ENCODE peak calls at places on chromosomes 7 and 10, in ten cellular contexts. One of them, this sample, is unnamed.

GRCh38 chr7:4962872-4963775 is 4.1 kb upstream of the MMD2 start:
- DNase-seq in central memory CD4-positive, alpha-beta T cell: no peak
- DNase-seq in right lobe of liver: no peak
- DNase-seq in CD8-positive, alpha-beta memory T cell: no peak
- DNase-seq in stimulated activated CD8-positive, alpha-beta memory T cell treated with anti-CD3 and anti-CD28 coated beads, Interleukin-15, amount 100 ng/mL, for 24 hours: no peak
- DNase-seq in EH: no peak
- DNase-seq in stimulated activated naive CD8-positive, alpha-beta T cell treated with anti-CD3 and anti-CD28 coated beads, Interleukin-15, Interleukin-2, amounts not matched to agents 100 U/mL and 50 U/mL, for 24 hours: no peak
- DNase-seq in naive B cell: no peak
- DNase-seq in GM13976: no peak
- DNase-seq in bronchial epithelial cell: no peak
- DNase-seq in this sample: no peak

GRCh38 chr10:80158598-80159127 is 26.1 kb downstream of the PLAC9 start:
- DNase-seq in central memory CD4-positive, alpha-beta T cell: no peak
- DNase-seq in right lobe of liver: peak
- DNase-seq in CD8-positive, alpha-beta memory T cell: no peak
- DNase-seq in stimulated activated CD8-positive, alpha-beta memory T cell treated with anti-CD3 and anti-CD28 coated beads, Interleukin-15, amount 100 ng/mL, for 24 hours: no peak
- DNase-seq in EH: peak
- DNase-seq in stimulated activated naive CD8-positive, alpha-beta T cell treated with anti-CD3 and anti-CD28 coated beads, Interleukin-15, Interleukin-2, amounts not matched to agents 100 U/mL and 50 U/mL, for 24 hours: no peak
- DNase-seq in naive B cell: no peak
- DNase-seq in GM13976: no peak
- DNase-seq in bronchial epithelial cell: peak
- DNase-seq in this sample: peak

GRCh38 chr10:35555962-35556930 is 48.9 kb upstream of the GJD4 start:
- DNase-seq in central memory CD4-positive, alpha-beta T cell: no peak
- DNase-seq in right lobe of liver: no peak
- DNase-seq in CD8-positive, alpha-beta memory T cell: no peak
- DNase-seq in stimulated activated CD8-positive, alpha-beta memory T cell treated with anti-CD3 and anti-CD28 coated beads, Interleukin-15, amount 100 ng/mL, for 24 hours: no peak
- DNase-seq in EH: no peak
- DNase-seq in stimulated activated naive CD8-positive, alpha-beta T cell treated with anti-CD3 and anti-CD28 coated beads, Interleukin-15, Interleukin-2, amounts not matched to agents 100 U/mL and 50 U/mL, for 24 hours: no peak
- DNase-seq in naive B cell: no peak
- DNase-seq in GM13976: no peak
- DNase-seq in bronchial epithelial cell: peak
- DNase-seq in this sample: peak

GRCh38 chr10:42984761-42985325 is 92.0 kb upstream of the RET start:
- DNase-seq in central memory CD4-positive, alpha-beta T cell: no peak
- DNase-seq in right lobe of liver: no peak
- DNase-seq in CD8-positive, alpha-beta memory T cell: no peak
- DNase-seq in stimulated activated CD8-positive, alpha-beta memory T cell treated with anti-CD3 and anti-CD28 coated beads, Interleukin-15, amount 100 ng/mL, for 24 hours: no peak
- DNase-seq in EH: no peak
- DNase-seq in stimulated activated naive CD8-positive, alpha-beta T cell treated with anti-CD3 and anti-CD28 coated beads, Interleukin-15, Interleukin-2, amounts not matched to agents 100 U/mL and 50 U/mL, for 24 hours: no peak
- DNase-seq in naive B cell: no peak
- DNase-seq in GM13976: no peak
- DNase-seq in bronchial epithelial cell: no peak
- DNase-seq in this sample: no peak

GRCh38 chr7:91668217-91668616 is 212.3 kb downstream of the MTERF1 start:
- DNase-seq in central memory CD4-positive, alpha-beta T cell: no peak
- DNase-seq in right lobe of liver: no peak
- DNase-seq in CD8-positive, alpha-beta memory T cell: no peak
- DNase-seq in stimulated activated CD8-positive, alpha-beta memory T cell treated with anti-CD3 and anti-CD28 coated beads, Interleukin-15, amount 100 ng/mL, for 24 hours: no peak
- DNase-seq in EH: no peak
- DNase-seq in stimulated activated naive CD8-positive, alpha-beta T cell treated with anti-CD3 and anti-CD28 coated beads, Interleukin-15, Interleukin-2, amounts not matched to agents 100 U/mL and 50 U/mL, for 24 hours: no peak
- DNase-seq in naive B cell: no peak
- DNase-seq in GM13976: no peak
- DNase-seq in bronchial epithelial cell: no peak
- DNase-seq in this sample: no peak

GRCh38 chr10:8149991-8150390 is 95.5 kb downstream of the GATA3 start:
- DNase-seq in central memory CD4-positive, alpha-beta T cell: no peak
- DNase-seq in right lobe of liver: no peak
- DNase-seq in CD8-positive, alpha-beta memory T cell: no peak
- DNase-seq in stimulated activated CD8-positive, alpha-beta memory T cell treated with anti-CD3 and anti-CD28 coated beads, Interleukin-15, amount 100 ng/mL, for 24 hours: no peak
- DNase-seq in EH: no peak
- DNase-seq in stimulated activated naive CD8-positive, alpha-beta T cell treated with anti-CD3 and anti-CD28 coated beads, Interleukin-15, Interleukin-2, amounts not matched to agents 100 U/mL and 50 U/mL, for 24 hours: no peak
- DNase-seq in naive B cell: no peak
- DNase-seq in GM13976: no peak
- DNase-seq in bronchial epithelial cell: no peak
- DNase-seq in this sample: no peak

GRCh38 chr7:69961396-69961795 is 363.1 kb downstream of the AUTS2 start:
- DNase-seq in central memory CD4-positive, alpha-beta T cell: no peak
- DNase-seq in right lobe of liver: no peak
- DNase-seq in CD8-positive, alpha-beta memory T cell: no peak
- DNase-seq in stimulated activated CD8-positive, alpha-beta memory T cell treated with anti-CD3 and anti-CD28 coated beads, Interleukin-15, amount 100 ng/mL, for 24 hours: no peak
- DNase-seq in EH: no peak
- DNase-seq in stimulated activated naive CD8-positive, alpha-beta T cell treated with anti-CD3 and anti-CD28 coated beads, Interleukin-15, Interleukin-2, amounts not matched to agents 100 U/mL and 50 U/mL, for 24 hours: no peak
- DNase-seq in naive B cell: no peak
- DNase-seq in GM13976: no peak
- DNase-seq in bronchial epithelial cell: no peak
- DNase-seq in this sample: no peak

GRCh38 chr7:123415625-123416024 is 118.8 kb downstream of the IQUB start:
- DNase-seq in central memory CD4-positive, alpha-beta T cell: no peak
- DNase-seq in right lobe of liver: no peak
- DNase-seq in CD8-positive, alpha-beta memory T cell: no peak
- DNase-seq in stimulated activated CD8-positive, alpha-beta memory T cell treated with anti-CD3 and anti-CD28 coated beads, Interleukin-15, amount 100 ng/mL, for 24 hours: no peak
- DNase-seq in EH: no peak
- DNase-seq in stimulated activated naive CD8-positive, alpha-beta T cell treated with anti-CD3 and anti-CD28 coated beads, Interleukin-15, Interleukin-2, amounts not matched to agents 100 U/mL and 50 U/mL, for 24 hours: no peak
- DNase-seq in naive B cell: no peak
- DNase-seq in GM13976: no peak
- DNase-seq in bronchial epithelial cell: no peak
- DNase-seq in this sample: no peak

GRCh38 chr7:4634166-4634565 is 47.9 kb upstream of the FOXK1 start:
- DNase-seq in central memory CD4-positive, alpha-beta T cell: no peak
- DNase-seq in right lobe of liver: no peak
- DNase-seq in CD8-positive, alpha-beta memory T cell: no peak
- DNase-seq in stimulated activated CD8-positive, alpha-beta memory T cell treated with anti-CD3 and anti-CD28 coated beads, Interleukin-15, amount 100 ng/mL, for 24 hours: no peak
- DNase-seq in EH: no peak
- DNase-seq in stimulated activated naive CD8-positive, alpha-beta T cell treated with anti-CD3 and anti-CD28 coated beads, Interleukin-15, Interleukin-2, amounts not matched to agents 100 U/mL and 50 U/mL, for 24 hours: no peak
- DNase-seq in naive B cell: no peak
- DNase-seq in GM13976: no peak
- DNase-seq in bronchial epithelial cell: peak
- DNase-seq in this sample: peak

GRCh38 chr7:82194011-82194410 is 249.6 kb downstream of the CACNA2D1 start:
- DNase-seq in central memory CD4-positive, alpha-beta T cell: no peak
- DNase-seq in right lobe of liver: no peak
- DNase-seq in CD8-positive, alpha-beta memory T cell: no peak
- DNase-seq in stimulated activated CD8-positive, alpha-beta memory T cell treated with anti-CD3 and anti-CD28 coated beads, Interleukin-15, amount 100 ng/mL, for 24 hours: no peak
- DNase-seq in EH: peak
- DNase-seq in stimulated activated naive CD8-positive, alpha-beta T cell treated with anti-CD3 and anti-CD28 coated beads, Interleukin-15, Interleukin-2, amounts not matched to agents 100 U/mL and 50 U/mL, for 24 hours: no peak
- DNase-seq in naive B cell: no peak
- DNase-seq in GM13976: no peak
- DNase-seq in bronchial epithelial cell: peak
- DNase-seq in this sample: peak

GRCh38 chr10:36380538-36380937 is 738.4 kb upstream of the FZD8 start:
- DNase-seq in central memory CD4-positive, alpha-beta T cell: no peak
- DNase-seq in right lobe of liver: no peak
- DNase-seq in CD8-positive, alpha-beta memory T cell: no peak
- DNase-seq in stimulated activated CD8-positive, alpha-beta memory T cell treated with anti-CD3 and anti-CD28 coated beads, Interleukin-15, amount 100 ng/mL, for 24 hours: no peak
- DNase-seq in EH: no peak
- DNase-seq in stimulated activated naive CD8-positive, alpha-beta T cell treated with anti-CD3 and anti-CD28 coated beads, Interleukin-15, Interleukin-2, amounts not matched to agents 100 U/mL and 50 U/mL, for 24 hours: no peak
- DNase-seq in naive B cell: no peak
- DNase-seq in GM13976: no peak
- DNase-seq in bronchial epithelial cell: no peak
- DNase-seq in this sample: no peak

GRCh38 chr10:93039721-93040120 is 20.9 kb upstream of the CYP26C1 start:
- DNase-seq in central memory CD4-positive, alpha-beta T cell: no peak
- DNase-seq in right lobe of liver: no peak
- DNase-seq in CD8-positive, alpha-beta memory T cell: no peak
- DNase-seq in stimulated activated CD8-positive, alpha-beta memory T cell treated with anti-CD3 and anti-CD28 coated beads, Interleukin-15, amount 100 ng/mL, for 24 hours: no peak
- DNase-seq in EH: peak
- DNase-seq in stimulated activated naive CD8-positive, alpha-beta T cell treated with anti-CD3 and anti-CD28 coated beads, Interleukin-15, Interleukin-2, amounts not matched to agents 100 U/mL and 50 U/mL, for 24 hours: no peak
- DNase-seq in naive B cell: peak
- DNase-seq in GM13976: peak
- DNase-seq in bronchial epithelial cell: peak
- DNase-seq in this sample: peak

GRCh38 chr10:78305311-78305710 is 271.6 kb downstream of the RPS24 start:
- DNase-seq in central memory CD4-positive, alpha-beta T cell: no peak
- DNase-seq in right lobe of liver: no peak
- DNase-seq in CD8-positive, alpha-beta memory T cell: no peak
- DNase-seq in stimulated activated CD8-positive, alpha-beta memory T cell treated with anti-CD3 and anti-CD28 coated beads, Interleukin-15, amount 100 ng/mL, for 24 hours: no peak
- DNase-seq in EH: no peak
- DNase-seq in stimulated activated naive CD8-positive, alpha-beta T cell treated with anti-CD3 and anti-CD28 coated beads, Interleukin-15, Interleukin-2, amounts not matched to agents 100 U/mL and 50 U/mL, for 24 hours: no peak
- DNase-seq in naive B cell: no peak
- DNase-seq in GM13976: no peak
- DNase-seq in bronchial epithelial cell: no peak
- DNase-seq in this sample: no peak

GRCh38 chr10:91891285-91892001 is 17.8 kb downstream of the FGFBP3 start:
- DNase-seq in central memory CD4-positive, alpha-beta T cell: no peak
- DNase-seq in right lobe of liver: no peak
- DNase-seq in CD8-positive, alpha-beta memory T cell: no peak
- DNase-seq in stimulated activated CD8-positive, alpha-beta memory T cell treated with anti-CD3 and anti-CD28 coated beads, Interleukin-15, amount 100 ng/mL, for 24 hours: no peak
- DNase-seq in EH: peak
- DNase-seq in stimulated activated naive CD8-positive, alpha-beta T cell treated with anti-CD3 and anti-CD28 coated beads, Interleukin-15, Interleukin-2, amounts not matched to agents 100 U/mL and 50 U/mL, for 24 hours: no peak
- DNase-seq in naive B cell: no peak
- DNase-seq in GM13976: no peak
- DNase-seq in bronchial epithelial cell: peak
- DNase-seq in this sample: peak

GRCh38 chr10:12542271-12542670 is 192.9 kb downstream of the CAMK1D start:
- DNase-seq in central memory CD4-positive, alpha-beta T cell: no peak
- DNase-seq in right lobe of liver: no peak
- DNase-seq in CD8-positive, alpha-beta memory T cell: no peak
- DNase-seq in stimulated activated CD8-positive, alpha-beta memory T cell treated with anti-CD3 and anti-CD28 coated beads, Interleukin-15, amount 100 ng/mL, for 24 hours: no peak
- DNase-seq in EH: no peak
- DNase-seq in stimulated activated naive CD8-positive, alpha-beta T cell treated with anti-CD3 and anti-CD28 coated beads, Interleukin-15, Interleukin-2, amounts not matched to agents 100 U/mL and 50 U/mL, for 24 hours: no peak
- DNase-seq in naive B cell: no peak
- DNase-seq in GM13976: no peak
- DNase-seq in bronchial epithelial cell: no peak
- DNase-seq in this sample: no peak

GRCh38 chr10:3793553-3793952 is 8.5 kb upstream of the KLF6 start:
- DNase-seq in central memory CD4-positive, alpha-beta T cell: no peak
- DNase-seq in right lobe of liver: no peak
- DNase-seq in CD8-positive, alpha-beta memory T cell: no peak
- DNase-seq in stimulated activated CD8-positive, alpha-beta memory T cell treated with anti-CD3 and anti-CD28 coated beads, Interleukin-15, amount 100 ng/mL, for 24 hours: no peak
- DNase-seq in EH: no peak
- DNase-seq in stimulated activated naive CD8-positive, alpha-beta T cell treated with anti-CD3 and anti-CD28 coated beads, Interleukin-15, Interleukin-2, amounts not matched to agents 100 U/mL and 50 U/mL, for 24 hours: no peak
- DNase-seq in naive B cell: no peak
- DNase-seq in GM13976: no peak
- DNase-seq in bronchial epithelial cell: no peak
- DNase-seq in this sample: no peak

GRCh38 chr7:33062023-33062781 is at the start of gene NT5C3A:
- DNase-seq in central memory CD4-positive, alpha-beta T cell: peak
- DNase-seq in right lobe of liver: peak
- DNase-seq in CD8-positive, alpha-beta memory T cell: peak
- DNase-seq in stimulated activated CD8-positive, alpha-beta memory T cell treated with anti-CD3 and anti-CD28 coated beads, Interleukin-15, amount 100 ng/mL, for 24 hours: peak
- DNase-seq in EH: peak
- DNase-seq in stimulated activated naive CD8-positive, alpha-beta T cell treated with anti-CD3 and anti-CD28 coated beads, Interleukin-15, Interleukin-2, amounts not matched to agents 100 U/mL and 50 U/mL, for 24 hours: peak
- DNase-seq in naive B cell: no peak
- DNase-seq in GM13976: peak
- DNase-seq in bronchial epithelial cell: no peak
- DNase-seq in this sample: no peak

GRCh38 chr10:21953585-21954057 is 49.9 kb downstream of the DNAJC1 start:
- DNase-seq in central memory CD4-positive, alpha-beta T cell: peak
- DNase-seq in right lobe of liver: no peak
- DNase-seq in CD8-positive, alpha-beta memory T cell: peak
- DNase-seq in stimulated activated CD8-positive, alpha-beta memory T cell treated with anti-CD3 and anti-CD28 coated beads, Interleukin-15, amount 100 ng/mL, for 24 hours: no peak
- DNase-seq in EH: peak
- DNase-seq in stimulated activated naive CD8-positive, alpha-beta T cell treated with anti-CD3 and anti-CD28 coated beads, Interleukin-15, Interleukin-2, amounts not matched to agents 100 U/mL and 50 U/mL, for 24 hours: no peak
- DNase-seq in naive B cell: no peak
- DNase-seq in GM13976: peak
- DNase-seq in bronchial epithelial cell: peak
- DNase-seq in this sample: peak

GRCh38 chr10:132776186-132776585 is 9.8 kb downstream of the NKX6-2 start:
- DNase-seq in central memory CD4-positive, alpha-beta T cell: no peak
- DNase-seq in right lobe of liver: no peak
- DNase-seq in CD8-positive, alpha-beta memory T cell: no peak
- DNase-seq in stimulated activated CD8-positive, alpha-beta memory T cell treated with anti-CD3 and anti-CD28 coated beads, Interleukin-15, amount 100 ng/mL, for 24 hours: no peak
- DNase-seq in EH: no peak
- DNase-seq in stimulated activated naive CD8-positive, alpha-beta T cell treated with anti-CD3 and anti-CD28 coated beads, Interleukin-15, Interleukin-2, amounts not matched to agents 100 U/mL and 50 U/mL, for 24 hours: no peak
- DNase-seq in naive B cell: no peak
- DNase-seq in GM13976: no peak
- DNase-seq in bronchial epithelial cell: no peak
- DNase-seq in this sample: no peak

GRCh38 chr7:144513332-144513731 is 109.8 kb upstream of the NOBOX start:
- DNase-seq in central memory CD4-positive, alpha-beta T cell: no peak
- DNase-seq in right lobe of liver: no peak
- DNase-seq in CD8-positive, alpha-beta memory T cell: no peak
- DNase-seq in stimulated activated CD8-positive, alpha-beta memory T cell treated with anti-CD3 and anti-CD28 coated beads, Interleukin-15, amount 100 ng/mL, for 24 hours: no peak
- DNase-seq in EH: no peak
- DNase-seq in stimulated activated naive CD8-positive, alpha-beta T cell treated with anti-CD3 and anti-CD28 coated beads, Interleukin-15, Interleukin-2, amounts not matched to agents 100 U/mL and 50 U/mL, for 24 hours: no peak
- DNase-seq in naive B cell: no peak
- DNase-seq in GM13976: no peak
- DNase-seq in bronchial epithelial cell: peak
- DNase-seq in this sample: no peak

GRCh38 chr10:9254353-9254752 is 1199.9 kb downstream of the GATA3 start:
- DNase-seq in central memory CD4-positive, alpha-beta T cell: no peak
- DNase-seq in right lobe of liver: no peak
- DNase-seq in CD8-positive, alpha-beta memory T cell: no peak
- DNase-seq in stimulated activated CD8-positive, alpha-beta memory T cell treated with anti-CD3 and anti-CD28 coated beads, Interleukin-15, amount 100 ng/mL, for 24 hours: no peak
- DNase-seq in EH: peak
- DNase-seq in stimulated activated naive CD8-positive, alpha-beta T cell treated with anti-CD3 and anti-CD28 coated beads, Interleukin-15, Interleukin-2, amounts not matched to agents 100 U/mL and 50 U/mL, for 24 hours: no peak
- DNase-seq in naive B cell: no peak
- DNase-seq in GM13976: no peak
- DNase-seq in bronchial epithelial cell: peak
- DNase-seq in this sample: peak

GRCh38 chr7:139479620-139480019 is 3.9 kb downstream of the KLRG2 start:
- DNase-seq in central memory CD4-positive, alpha-beta T cell: no peak
- DNase-seq in right lobe of liver: no peak
- DNase-seq in CD8-positive, alpha-beta memory T cell: no peak
- DNase-seq in stimulated activated CD8-positive, alpha-beta memory T cell treated with anti-CD3 and anti-CD28 coated beads, Interleukin-15, amount 100 ng/mL, for 24 hours: no peak
- DNase-seq in EH: no peak
- DNase-seq in stimulated activated naive CD8-positive, alpha-beta T cell treated with anti-CD3 and anti-CD28 coated beads, Interleukin-15, Interleukin-2, amounts not matched to agents 100 U/mL and 50 U/mL, for 24 hours: no peak
- DNase-seq in naive B cell: no peak
- DNase-seq in GM13976: no peak
- DNase-seq in bronchial epithelial cell: no peak
- DNase-seq in this sample: no peak

GRCh38 chr7:133670250-133670649 is 417.4 kb downstream of the EXOC4 start:
- DNase-seq in central memory CD4-positive, alpha-beta T cell: no peak
- DNase-seq in right lobe of liver: no peak
- DNase-seq in CD8-positive, alpha-beta memory T cell: no peak
- DNase-seq in stimulated activated CD8-positive, alpha-beta memory T cell treated with anti-CD3 and anti-CD28 coated beads, Interleukin-15, amount 100 ng/mL, for 24 hours: no peak
- DNase-seq in EH: no peak
- DNase-seq in stimulated activated naive CD8-positive, alpha-beta T cell treated with anti-CD3 and anti-CD28 coated beads, Interleukin-15, Interleukin-2, amounts not matched to agents 100 U/mL and 50 U/mL, for 24 hours: no peak
- DNase-seq in naive B cell: no peak
- DNase-seq in GM13976: no peak
- DNase-seq in bronchial epithelial cell: no peak
- DNase-seq in this sample: no peak

GRCh38 chr10:36621346-36621745 is 504.1 kb upstream of the ANKRD30A start:
- DNase-seq in central memory CD4-positive, alpha-beta T cell: no peak
- DNase-seq in right lobe of liver: no peak
- DNase-seq in CD8-positive, alpha-beta memory T cell: no peak
- DNase-seq in stimulated activated CD8-positive, alpha-beta memory T cell treated with anti-CD3 and anti-CD28 coated beads, Interleukin-15, amount 100 ng/mL, for 24 hours: no peak
- DNase-seq in EH: peak
- DNase-seq in stimulated activated naive CD8-positive, alpha-beta T cell treated with anti-CD3 and anti-CD28 coated beads, Interleukin-15, Interleukin-2, amounts not matched to agents 100 U/mL and 50 U/mL, for 24 hours: no peak
- DNase-seq in naive B cell: no peak
- DNase-seq in GM13976: no peak
- DNase-seq in bronchial epithelial cell: peak
- DNase-seq in this sample: peak

GRCh38 chr7:133207687-133208086 is 45.2 kb upstream of the EXOC4 start:
- DNase-seq in central memory CD4-positive, alpha-beta T cell: no peak
- DNase-seq in right lobe of liver: no peak
- DNase-seq in CD8-positive, alpha-beta memory T cell: no peak
- DNase-seq in stimulated activated CD8-positive, alpha-beta memory T cell treated with anti-CD3 and anti-CD28 coated beads, Interleukin-15, amount 100 ng/mL, for 24 hours: no peak
- DNase-seq in EH: peak
- DNase-seq in stimulated activated naive CD8-positive, alpha-beta T cell treated with anti-CD3 and anti-CD28 coated beads, Interleukin-15, Interleukin-2, amounts not matched to agents 100 U/mL and 50 U/mL, for 24 hours: no peak
- DNase-seq in naive B cell: no peak
- DNase-seq in GM13976: peak
- DNase-seq in bronchial epithelial cell: no peak
- DNase-seq in this sample: no peak

GRCh38 chr10:102509387-102509786 is 5.6 kb downstream of the SUFU start:
- DNase-seq in central memory CD4-positive, alpha-beta T cell: no peak
- DNase-seq in right lobe of liver: no peak
- DNase-seq in CD8-positive, alpha-beta memory T cell: no peak
- DNase-seq in stimulated activated CD8-positive, alpha-beta memory T cell treated with anti-CD3 and anti-CD28 coated beads, Interleukin-15, amount 100 ng/mL, for 24 hours: no peak
- DNase-seq in EH: peak
- DNase-seq in stimulated activated naive CD8-positive, alpha-beta T cell treated with anti-CD3 and anti-CD28 coated beads, Interleukin-15, Interleukin-2, amounts not matched to agents 100 U/mL and 50 U/mL, for 24 hours: no peak
- DNase-seq in naive B cell: no peak
- DNase-seq in GM13976: no peak
- DNase-seq in bronchial epithelial cell: peak
- DNase-seq in this sample: peak